ENCODE peak calls at places on chromosomes 6 and 20, in six cellular contexts. One of them, this sample, is unnamed.

GRCh38 chr6:130815200-130816071 is 11.8 kb upstream of the SMLR1 start:
- DNase-seq in RWPE1: no peak
- DNase-seq in T-helper 1 cell: no peak
- DNase-seq in stimulated activated CD4-positive, alpha-beta T cell treated with anti-CD3 and anti-CD28 coated beads, Interleukin-4, amount 100 ng/mL, for 4 hours: no peak
- DNase-seq in lung: no peak
- DNase-seq in putamen: no peak
- DNase-seq in this sample: no peak

GRCh38 chr6:63643862-63644261 is 8.3 kb downstream of the PHF3 start:
- DNase-seq in RWPE1: no peak
- DNase-seq in T-helper 1 cell: peak; percentile 2
- DNase-seq in stimulated activated CD4-positive, alpha-beta T cell treated with anti-CD3 and anti-CD28 coated beads, Interleukin-4, amount 100 ng/mL, for 4 hours: no peak
- DNase-seq in lung: no peak
- DNase-seq in putamen: no peak
- DNase-seq in this sample: no peak

GRCh38 chr6:150202404-150202803 is 59.6 kb downstream of the PPP1R14C start:
- DNase-seq in RWPE1: peak; percentile 50
- DNase-seq in T-helper 1 cell: no peak
- DNase-seq in stimulated activated CD4-positive, alpha-beta T cell treated with anti-CD3 and anti-CD28 coated beads, Interleukin-4, amount 100 ng/mL, for 4 hours: no peak
- DNase-seq in lung: no peak
- DNase-seq in putamen: no peak
- DNase-seq in this sample: no peak

GRCh38 chr20:15475483-15475882 is 1097.8 kb downstream of the KIF16B start:
- DNase-seq in RWPE1: peak; percentile 50
- DNase-seq in T-helper 1 cell: no peak
- DNase-seq in stimulated activated CD4-positive, alpha-beta T cell treated with anti-CD3 and anti-CD28 coated beads, Interleukin-4, amount 100 ng/mL, for 4 hours: no peak
- DNase-seq in lung: peak; percentile 42
- DNase-seq in putamen: no peak
- DNase-seq in this sample: peak; percentile 48

GRCh38 chr6:32175711-32176475 is at the start of gene AGPAT1:
- DNase-seq in RWPE1: peak; percentile 97
- DNase-seq in T-helper 1 cell: peak; percentile 95
- DNase-seq in stimulated activated CD4-positive, alpha-beta T cell treated with anti-CD3 and anti-CD28 coated beads, Interleukin-4, amount 100 ng/mL, for 4 hours: peak; percentile 97
- DNase-seq in lung: peak; percentile 96
- DNase-seq in putamen: peak; percentile 99
- DNase-seq in this sample: peak; percentile 100

GRCh38 chr6:17086469-17086868 is 15.4 kb upstream of the STMND1 start:
- DNase-seq in RWPE1: peak; percentile 83
- DNase-seq in T-helper 1 cell: no peak
- DNase-seq in stimulated activated CD4-positive, alpha-beta T cell treated with anti-CD3 and anti-CD28 coated beads, Interleukin-4, amount 100 ng/mL, for 4 hours: no peak
- DNase-seq in lung: peak; percentile 53
- DNase-seq in putamen: peak; percentile 77
- DNase-seq in this sample: peak; percentile 57

GRCh38 chr20:51529027-51529749 is 13.3 kb downstream of the NFATC2 start:
- DNase-seq in RWPE1: no peak
- DNase-seq in T-helper 1 cell: no peak
- DNase-seq in stimulated activated CD4-positive, alpha-beta T cell treated with anti-CD3 and anti-CD28 coated beads, Interleukin-4, amount 100 ng/mL, for 4 hours: peak; percentile 52
- DNase-seq in lung: no peak
- DNase-seq in putamen: no peak
- DNase-seq in this sample: no peak

GRCh38 chr6:14882394-14883073 is 363.3 kb upstream of the JARID2 start:
- DNase-seq in RWPE1: no peak
- DNase-seq in T-helper 1 cell: no peak
- DNase-seq in stimulated activated CD4-positive, alpha-beta T cell treated with anti-CD3 and anti-CD28 coated beads, Interleukin-4, amount 100 ng/mL, for 4 hours: no peak
- DNase-seq in lung: no peak
- DNase-seq in putamen: no peak
- DNase-seq in this sample: no peak

GRCh38 chr6:8276148-8276547 is 159.2 kb downstream of the SLC35B3 start:
- DNase-seq in RWPE1: no peak
- DNase-seq in T-helper 1 cell: no peak
- DNase-seq in stimulated activated CD4-positive, alpha-beta T cell treated with anti-CD3 and anti-CD28 coated beads, Interleukin-4, amount 100 ng/mL, for 4 hours: no peak
- DNase-seq in lung: no peak
- DNase-seq in putamen: no peak
- DNase-seq in this sample: no peak

This sample was measured in head of caudate nucleus.